ENCODE peak calls at places on chromosomes 2 and 18, in four cellular contexts. Y, W, E and Q are unnamed samples.

GRCh38 chr2:138428710-138429440 is 72.7 kb upstream of the SPOPL start:
- DNase-seq in W (no peak), Y (no peak), E (no peak), Q (no peak)

GRCh38 chr2:173435574-173435973 is 80.9 kb downstream of the CDCA7 start:
- DNase-seq in Y (no peak), E (no peak), W (no peak), Q (no peak)

GRCh38 chr18:59655661-59656060 is 41.6 kb downstream of the CCBE1 start:
- DNase-seq in W (no peak), E (no peak), Y (no peak), Q (no peak)

GRCh38 chr2:156541706-156542105 is 105.5 kb downstream of the GPD2 start:
- DNase-seq in Y (no peak), E (no peak), W (no peak), Q (no peak)

GRCh38 chr18:32328379-32328778 is 138.5 kb downstream of the MEP1B start:
- DNase-seq in Y (no peak), E (no peak), W (no peak), Q (no peak)

GRCh38 chr2:101175991-101176390 is 24.8 kb upstream of the TBC1D8 start:
- DNase-seq in E (no peak), W (no peak), Y (no peak), Q (no peak)

GRCh38 chr18:9069482-9070059 is 32.9 kb upstream of the NDUFV2 start:
- DNase-seq in E (no peak), Y (no peak), W (no peak), Q (no peak)

GRCh38 chr2:173086518-173087213 is 11.0 kb downstream of the MAP3K20 start:
- DNase-seq in Y (no peak), E (no peak), W (no peak), Q (no peak)